ENCODE peak calls at places on chromosome 7, in eight cellular contexts. E is H9; M is ovary; V is GM23338; A is cardiac muscle cell; H is effector memory CD4-positive, alpha-beta T cell; O is foreskin keratinocyte; K is Karpas-422. N is an unnamed sample. For H3K4me1, the result is how much of the 10 kb centered on the place peaks cover.

GRCh38 chr7:30074422-30075030 is 46.3 kb downstream of the PLEKHA8 start:
- DNase-seq in K (peak), O (peak), A (peak), H (no peak), M (no peak), E (no peak), V (peak), N (peak)

GRCh38 chr7:50982626-50983025 is 199.9 kb upstream of the GRB10 start:
- DNase-seq in A (no peak), K (no peak), V (peak), O (no peak), E (peak), M (no peak), H (no peak), N (no peak)

GRCh38 chr7:100211342-100211780 is 8.4 kb upstream of the PVRIG start:
- DNase-seq in K (no peak), A (no peak), H (no peak), O (no peak), M (no peak), E (no peak), V (no peak), N (peak)

GRCh38 chr7:18515067-18515466 is 19.5 kb downstream of the HDAC9 start:
- DNase-seq in O (peak), A (no peak), V (no peak), M (no peak), E (no peak), H (no peak), K (no peak), N (no peak)

GRCh38 chr7:115707684-115708341 is 322.8 kb downstream of the TFEC start:
- DNase-seq in A (no peak), E (no peak), O (no peak), V (no peak), M (no peak), K (no peak), H (no peak), N (no peak)

GRCh38 chr7:67618569-67619543 is 622.2 kb downstream of the TYW1 start:
- DNase-seq in A (peak), M (peak), E (peak), K (no peak), V (peak), H (no peak), O (no peak), N (no peak)

GRCh38 chr7:100584677-100585510 is 1.0 kb downstream of the LRCH4 start:
- DNase-seq in M (no peak), A (peak), E (peak), K (peak), O (peak), V (peak), H (no peak), N (peak)

GRCh38 chr7:2116903-2117680 is 115.7 kb downstream of the MAD1L1 start:
- DNase-seq in H (no peak), M (peak), V (no peak), E (no peak), A (no peak), K (no peak), O (no peak), N (no peak)

GRCh38 chr7:17184805-17185689 is 113.4 kb upstream of the AHR start:
- DNase-seq in M (no peak), K (no peak), V (no peak), O (no peak), E (no peak), H (no peak), A (no peak), N (no peak)

GRCh38 chr7:3821473-3821872 is 520.4 kb downstream of the SDK1 start:
- DNase-seq in O (no peak), E (no peak), K (no peak), V (no peak), H (no peak), M (no peak), A (no peak), N (no peak)

GRCh38 chr7:48424731-48425130 is 253.5 kb downstream of the ABCA13 start:
- DNase-seq in H (no peak), A (peak), K (peak), V (peak), O (peak), M (no peak), E (no peak), N (peak)

GRCh38 chr7:70833726-70834125 is 298.2 kb upstream of the GALNT17 start:
- DNase-seq in O (peak), K (no peak), A (no peak), H (no peak), E (no peak), M (no peak), V (no peak), N (no peak)

GRCh38 chr7:11706666-11707605 is 125.1 kb downstream of the THSD7A start:
- DNase-seq in H (no peak), A (no peak), M (no peak), O (peak), V (no peak), E (no peak), K (no peak), N (no peak)

GRCh38 chr7:134630890-134631289 is 15.8 kb upstream of the BPGM start:
- DNase-seq in V (no peak), O (peak), M (no peak), A (no peak), E (no peak), K (no peak), H (no peak), N (no peak)

GRCh38 chr7:130144632-130145171 is 60.5 kb downstream of the TMEM209 start:
- DNase-seq in H (no peak), K (no peak), M (no peak), E (no peak), A (peak), V (no peak), O (peak), N (no peak)

GRCh38 chr7:130960208-130960988 is 226.4 kb upstream of the KLF14 start:
- DNase-seq in M (no peak), A (no peak), H (no peak), K (peak), O (peak), E (no peak), V (no peak), N (peak)

GRCh38 chr7:97107192-97107800 is 10.2 kb upstream of the SDHAF3 start:
- DNase-seq in V (no peak), A (no peak), O (peak), M (no peak), E (no peak), K (no peak), H (no peak), N (no peak)

GRCh38 chr7:126529833-126530232 is 722.9 kb downstream of the GRM8 start:
- DNase-seq in O (peak), E (no peak), M (no peak), K (no peak), H (no peak), V (no peak), A (no peak), N (no peak)

GRCh38 chr7:64884913-64885370 is 18.1 kb upstream of the ZNF273 start:
- DNase-seq in M (no peak), H (no peak), A (no peak), V (no peak), O (no peak), E (peak), K (no peak), N (no peak)

GRCh38 chr7:99040104-99040958 is 103.6 kb downstream of the SMURF1 start:
- DNase-seq in M (peak), O (peak), K (peak), V (peak), H (peak), A (peak), E (peak), N (peak)

GRCh38 chr7:23242321-23242720 is 4.3 kb upstream of the GPNMB start:
- DNase-seq in O (peak), E (no peak), A (no peak), H (no peak), K (no peak), V (no peak), M (no peak), N (no peak)

GRCh38 chr7:85710960-85711359 is 524.1 kb upstream of the SEMA3D start:
- DNase-seq in O (no peak), K (no peak), V (no peak), M (no peak), H (no peak), E (no peak), A (no peak), N (no peak)

GRCh38 chr7:94971051-94971867 is 63.9 kb downstream of the PPP1R9A start:
- DNase-seq in K (no peak), O (no peak), M (no peak), E (no peak), V (no peak), H (no peak), A (no peak), N (no peak)

GRCh38 chr7:41573017-41573416 is 129.9 kb downstream of the INHBA start:
- DNase-seq in O (peak), V (no peak), E (no peak), H (no peak), A (peak), M (no peak), K (no peak), N (no peak)

GRCh38 chr7:94324380-94325120 is 70.1 kb upstream of the COL1A2 start:
- DNase-seq in O (no peak), K (no peak), V (no peak), A (no peak), E (no peak), H (no peak), M (no peak), N (no peak)

GRCh38 chr7:135189961-135190360 is 19.5 kb upstream of the CYREN start:
- DNase-seq in O (no peak), M (no peak), E (no peak), K (no peak), H (no peak), V (no peak), A (no peak), N (no peak)

GRCh38 chr7:109456116-109456515 is 886.4 kb downstream of the DNAJB9 start:
- DNase-seq in O (no peak), H (no peak), V (peak), E (peak), A (no peak), M (no peak), K (no peak), N (no peak)

GRCh38 chr7:36784991-36785940 is 61.0 kb upstream of the AOAH start:
- DNase-seq in E (no peak), V (no peak), M (no peak), K (no peak), H (peak), O (peak), A (no peak), N (no peak)
- H3K27ac ChIP-seq in E (no peak), V (no peak), M (no peak), K (no peak), H (no peak), O (peak), A (no peak), N (no peak)

GRCh38 chr7:105354383-105354782 is 34.3 kb downstream of the SRPK2 start:
- DNase-seq in M (no peak), A (no peak), E (no peak), H (no peak), V (no peak), K (no peak), O (peak), N (no peak)
- H3K4me1 ChIP-seq in M (under half), A (under half), E (under half), H (under half), V (under half), K (under half), O (under half), N (under half)

DNA sequence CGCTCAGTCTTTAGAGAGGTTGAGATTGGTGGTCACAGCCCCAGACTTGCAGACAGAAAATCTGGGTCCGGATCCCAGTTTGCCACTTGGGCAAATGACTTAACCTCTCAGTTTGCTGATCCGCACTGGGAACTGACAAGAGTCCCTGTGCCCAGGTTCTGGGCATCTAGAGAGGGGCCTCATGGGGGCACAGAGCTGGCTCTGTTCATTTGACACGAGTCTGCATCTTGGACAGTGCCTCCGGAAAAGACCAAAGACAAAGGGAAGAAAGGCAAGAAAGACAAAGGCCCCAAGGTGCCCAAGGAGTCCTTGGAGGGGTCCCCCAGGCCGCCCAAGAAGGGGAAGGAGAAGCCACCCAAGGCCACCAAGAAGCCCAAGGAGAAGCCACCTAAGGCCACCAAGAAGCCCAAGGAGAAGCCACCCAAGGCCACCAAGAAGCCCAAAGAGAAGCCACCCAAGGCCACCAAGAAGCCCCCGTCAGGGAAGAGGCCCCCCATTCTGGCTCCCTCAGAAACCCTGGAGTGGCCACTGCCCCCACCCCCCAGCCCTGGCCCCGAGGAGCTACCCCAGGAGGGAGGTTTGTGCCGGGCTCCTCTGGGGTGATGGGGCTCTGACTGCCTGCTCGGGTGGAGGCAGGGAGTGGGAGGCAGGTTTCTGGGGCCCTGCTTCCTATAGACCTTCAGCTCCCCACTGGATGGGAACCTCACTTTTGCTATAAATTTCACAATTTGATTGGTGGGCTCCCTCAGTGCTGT is 2.3 kb downstream of the AEBP1 start:
- DNase-seq in E (no peak), H (no peak), A (no peak), K (no peak), M (no peak), V (no peak), O (no peak), N (no peak)
- H3K27ac ChIP-seq in E (no peak), H (no peak), A (no peak), K (no peak), M (peak), V (no peak), O (no peak), N (no peak)

DNA sequence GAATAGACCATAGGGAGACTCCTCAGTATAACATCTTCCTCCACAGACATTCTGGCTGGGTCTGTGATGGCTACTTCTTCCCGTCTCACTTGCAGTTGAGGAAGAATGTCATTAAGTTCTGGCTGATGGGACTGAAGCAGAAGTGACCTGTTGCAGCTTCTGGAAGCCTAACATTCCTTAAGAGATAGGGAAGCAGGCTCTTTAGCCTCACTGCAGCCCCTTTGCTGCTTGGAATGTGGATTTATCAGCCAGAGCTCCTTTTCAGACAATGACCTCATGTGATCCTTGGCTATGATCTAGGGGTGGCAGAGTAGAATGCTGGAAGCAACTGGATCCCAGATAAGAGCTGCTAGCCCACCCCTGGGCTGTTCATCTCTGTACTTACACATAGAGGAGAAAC is 142.5 kb downstream of the RNF216 start:
- DNase-seq in E (no peak), A (peak), H (no peak), V (peak), M (no peak), K (no peak), O (no peak), N (no peak)
- H3K4me1 ChIP-seq in E (under half), A (under half), H (under half), V (under half), M (under half), K (under half), O (under half), N (under half)

DNA sequence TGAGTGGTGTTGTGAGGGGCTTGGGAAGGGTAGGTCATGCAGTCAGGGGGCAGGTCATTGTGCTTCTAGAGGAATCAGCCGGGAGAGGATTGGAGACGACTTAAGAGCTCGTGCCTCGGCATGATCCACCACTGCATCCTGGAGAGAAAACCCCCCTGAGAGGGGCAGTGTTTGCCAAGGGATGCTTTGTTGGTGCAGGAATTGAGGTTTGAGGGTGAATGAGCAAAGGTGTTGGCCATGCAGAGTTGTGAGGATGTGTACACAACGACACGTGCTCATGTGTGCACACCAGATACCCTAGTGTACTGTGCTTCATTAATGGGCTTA is 85.6 kb upstream of the ANLN start:
- DNase-seq in H (no peak), K (no peak), V (no peak), M (no peak), O (no peak), A (no peak), E (no peak), N (no peak)
- H3K27ac ChIP-seq in H (no peak), K (no peak), V (no peak), M (no peak), O (no peak), A (peak), E (no peak), N (no peak)

GRCh38 chr7:55132550-55132889 is 113.7 kb downstream of the EGFR start:
- DNase-seq in K (no peak), V (no peak), O (no peak), M (no peak), H (no peak), A (no peak), E (no peak), N (no peak)
- H3K4me1 ChIP-seq in K (under half), V (under half), O (half or more), M (under half), H (under half), A (under half), E (under half), N (under half)